ENCODE peak calls at places on chromosome 1, in four cellular contexts. One of them, this sample, is unnamed.

GRCh38 chr1:21304488-21304887 is 14.2 kb upstream of the ECE1 start:
- DNase-seq in colonic mucosa: no peak
- DNase-seq in suprapubic skin: no peak
- DNase-seq in neural progenitor cell: no peak
- DNase-seq in this sample: peak; percentile 31

GRCh38 chr1:242467556-242468145 is 56.8 kb downstream of the PLD5 start:
- DNase-seq in suprapubic skin: no peak
- DNase-seq in colonic mucosa: peak; percentile 37
- DNase-seq in neural progenitor cell: peak; percentile 86
- DNase-seq in this sample: peak; percentile 75

GRCh38 chr1:24384251-24385090 is 29.1 kb downstream of the STPG1 start:
- DNase-seq in suprapubic skin: no peak
- DNase-seq in neural progenitor cell: no peak
- DNase-seq in colonic mucosa: peak; percentile 34
- DNase-seq in this sample: no peak

GRCh38 chr1:56002272-56002671 is 577.1 kb downstream of the PLPP3 start:
- DNase-seq in neural progenitor cell: no peak
- DNase-seq in colonic mucosa: no peak
- DNase-seq in suprapubic skin: no peak
- DNase-seq in this sample: no peak

GRCh38 chr1:69649383-69649782 is 81.7 kb downstream of the LRRC7 start:
- DNase-seq in neural progenitor cell: no peak
- DNase-seq in colonic mucosa: no peak
- DNase-seq in suprapubic skin: no peak
- DNase-seq in this sample: peak; percentile 57

GRCh38 chr1:157352817-157353408 is 199.4 kb downstream of the FCRL5 start:
- DNase-seq in suprapubic skin: no peak
- DNase-seq in colonic mucosa: no peak
- DNase-seq in neural progenitor cell: no peak
- DNase-seq in this sample: no peak

GRCh38 chr1:117928881-117929339 is 511 bp downstream of the GDAP2 start:
- DNase-seq in suprapubic skin: peak; percentile 77
- DNase-seq in neural progenitor cell: peak; percentile 82
- DNase-seq in colonic mucosa: peak; percentile 72
- DNase-seq in this sample: peak; percentile 72

GRCh38 chr1:207938016-207938415 is 27.1 kb upstream of the CD34 start:
- DNase-seq in suprapubic skin: no peak
- DNase-seq in neural progenitor cell: no peak
- DNase-seq in colonic mucosa: no peak
- DNase-seq in this sample: no peak

GRCh38 chr1:244361764-244362473 is 89.8 kb downstream of the ADSS2 start:
- DNase-seq in colonic mucosa: no peak
- DNase-seq in suprapubic skin: no peak
- DNase-seq in neural progenitor cell: peak; percentile 96
- DNase-seq in this sample: no peak

GRCh38 chr1:206803221-206803730 is 31.0 kb upstream of the IL10 start:
- DNase-seq in neural progenitor cell: no peak
- DNase-seq in suprapubic skin: no peak
- DNase-seq in colonic mucosa: peak; percentile 19
- DNase-seq in this sample: no peak

GRCh38 chr1:164591858-164592257 is 32.9 kb downstream of the PBX1 start:
- DNase-seq in suprapubic skin: no peak
- DNase-seq in neural progenitor cell: no peak
- DNase-seq in colonic mucosa: no peak
- DNase-seq in this sample: no peak

GRCh38 chr1:234561322-234561721 is 48.7 kb downstream of the IRF2BP2 start:
- DNase-seq in colonic mucosa: no peak
- DNase-seq in neural progenitor cell: no peak
- DNase-seq in suprapubic skin: no peak
- DNase-seq in this sample: peak; percentile 4
- H3K36me3 ChIP-seq in colonic mucosa: no peaks in the 10 kb centered on the region
- H3K36me3 ChIP-seq in neural progenitor cell: no peaks in the 10 kb centered on the region
- H3K36me3 ChIP-seq in suprapubic skin: no peaks in the 10 kb centered on the region
- H3K36me3 ChIP-seq in this sample: no peaks in the 10 kb centered on the region

GRCh38 chr1:161994153-161994814 is 29.4 kb downstream of the OLFML2B start:
- DNase-seq in suprapubic skin: no peak
- DNase-seq in neural progenitor cell: no peak
- DNase-seq in colonic mucosa: no peak
- DNase-seq in this sample: no peak
- H3K4me3 ChIP-seq in suprapubic skin: no peak overlapping the region
- H3K4me3 ChIP-seq in neural progenitor cell: no peak overlapping the region
- H3K4me3 ChIP-seq in colonic mucosa: no peak overlapping the region
- H3K4me3 ChIP-seq in this sample: no peak overlapping the region

DNA sequence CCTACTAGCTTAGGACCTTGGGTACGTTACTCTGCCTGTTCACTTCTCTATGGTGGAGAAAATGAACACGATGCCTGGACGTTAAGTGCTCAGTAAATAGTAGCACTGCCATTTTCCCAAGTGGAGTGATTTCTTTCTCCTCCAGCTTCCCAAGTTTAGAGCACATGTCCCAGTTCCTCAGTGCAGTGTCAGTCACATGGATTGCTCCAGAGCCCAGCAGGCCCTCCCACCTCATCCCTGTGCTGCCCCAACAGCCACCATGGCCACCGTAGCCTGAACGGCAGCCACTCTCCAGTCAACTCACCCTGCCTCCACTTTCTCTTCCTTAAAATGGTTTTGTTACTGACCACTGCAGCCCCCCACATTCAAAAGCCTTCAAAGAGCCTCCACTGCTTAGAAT is 8.5 kb downstream of the STMN1 start:
- DNase-seq in neural progenitor cell: no peak
- DNase-seq in suprapubic skin: no peak
- DNase-seq in colonic mucosa: no peak
- DNase-seq in this sample: peak; percentile 38
- H3K36me3 ChIP-seq in neural progenitor cell: peaks cover 13% of the 10 kb centered on the region
- H3K36me3 ChIP-seq in suprapubic skin: no peaks in the 10 kb centered on the region
- H3K36me3 ChIP-seq in colonic mucosa: no peaks in the 10 kb centered on the region
- H3K36me3 ChIP-seq in this sample: peaks cover 97% of the 10 kb centered on the region

GRCh38 chr1:216722841-216723240 is 388 bp downstream of the ESRRG start:
- DNase-seq in suprapubic skin: no peak
- DNase-seq in neural progenitor cell: peak; percentile 55
- DNase-seq in colonic mucosa: peak; percentile 18
- DNase-seq in this sample: no peak
- H3K4me3 ChIP-seq in suprapubic skin: peak overlapping the region; percentile 38
- H3K4me3 ChIP-seq in neural progenitor cell: peak overlapping the region; percentile 70
- H3K4me3 ChIP-seq in colonic mucosa: no peak overlapping the region
- H3K4me3 ChIP-seq in this sample: peak overlapping the region; percentile 90

GRCh38 chr1:33332881-33333280 is 12.0 kb upstream of the A3GALT2 start:
- DNase-seq in neural progenitor cell: no peak
- DNase-seq in colonic mucosa: no peak
- DNase-seq in suprapubic skin: no peak
- DNase-seq in this sample: no peak
- H3K36me3 ChIP-seq in neural progenitor cell: no peaks in the 10 kb centered on the region
- H3K36me3 ChIP-seq in colonic mucosa: peaks cover 13% of the 10 kb centered on the region
- H3K36me3 ChIP-seq in suprapubic skin: peaks cover 53% of the 10 kb centered on the region
- H3K36me3 ChIP-seq in this sample: peaks cover 77% of the 10 kb centered on the region

This sample was measured in WERI-Rb-1.